ENCODE peak calls at places on chromosomes 2 and 18, in seven cellular contexts. One of them, this sample, is unnamed.

GRCh38 chr2:2740238-2740775 is 409.2 kb upstream of the MYT1L start:
- DNase-seq in left lung: no peak
- DNase-seq in renal cortical epithelial cell: no peak
- DNase-seq in nephron progenitor cell: no peak
- DNase-seq in AG10803: no peak
- DNase-seq in iris pigment epithelial cell: no peak
- DNase-seq in T-helper 2 cell: no peak
- DNase-seq in this sample: no peak

GRCh38 chr2:237154050-237154638 is 68.5 kb downstream of the COPS8 start:
- DNase-seq in T-helper 2 cell: peak
- DNase-seq in AG10803: peak
- DNase-seq in left lung: no peak
- DNase-seq in renal cortical epithelial cell: peak
- DNase-seq in nephron progenitor cell: peak
- DNase-seq in iris pigment epithelial cell: peak
- DNase-seq in this sample: peak

GRCh38 chr2:221555511-221555845 is 16.6 kb downstream of the EPHA4 start:
- DNase-seq in T-helper 2 cell: no peak
- DNase-seq in renal cortical epithelial cell: no peak
- DNase-seq in iris pigment epithelial cell: no peak
- DNase-seq in left lung: no peak
- DNase-seq in nephron progenitor cell: no peak
- DNase-seq in AG10803: no peak
- DNase-seq in this sample: no peak

GRCh38 chr2:217835931-217836881 is 166.6 kb downstream of the TNS1 start:
- DNase-seq in AG10803: peak
- DNase-seq in nephron progenitor cell: no peak
- DNase-seq in iris pigment epithelial cell: peak
- DNase-seq in left lung: no peak
- DNase-seq in T-helper 2 cell: no peak
- DNase-seq in renal cortical epithelial cell: peak
- DNase-seq in this sample: no peak

GRCh38 chr18:3093624-3094354 is 80.8 kb upstream of the LPIN2 start:
- DNase-seq in iris pigment epithelial cell: no peak
- DNase-seq in nephron progenitor cell: no peak
- DNase-seq in AG10803: no peak
- DNase-seq in left lung: no peak
- DNase-seq in renal cortical epithelial cell: peak
- DNase-seq in T-helper 2 cell: no peak
- DNase-seq in this sample: peak

GRCh38 chr2:44981714-44982108 is 27.5 kb downstream of the SIX2 start:
- DNase-seq in iris pigment epithelial cell: peak
- DNase-seq in nephron progenitor cell: peak
- DNase-seq in AG10803: peak
- DNase-seq in renal cortical epithelial cell: peak
- DNase-seq in T-helper 2 cell: peak
- DNase-seq in left lung: no peak
- DNase-seq in this sample: peak

GRCh38 chr18:80252136-80252535 is 4.8 kb upstream of the PARD6G start:
- DNase-seq in T-helper 2 cell: no peak
- DNase-seq in AG10803: peak
- DNase-seq in iris pigment epithelial cell: peak
- DNase-seq in nephron progenitor cell: no peak
- DNase-seq in left lung: no peak
- DNase-seq in renal cortical epithelial cell: peak
- DNase-seq in this sample: no peak

GRCh38 chr2:238895901-238896600 is 48.2 kb downstream of the TWIST2 start:
- DNase-seq in T-helper 2 cell: no peak
- DNase-seq in renal cortical epithelial cell: peak
- DNase-seq in left lung: no peak
- DNase-seq in iris pigment epithelial cell: peak
- DNase-seq in AG10803: peak
- DNase-seq in nephron progenitor cell: peak
- DNase-seq in this sample: no peak

GRCh38 chr18:5339202-5339834 is 43.8 kb upstream of the ZBTB14 start:
- DNase-seq in left lung: no peak
- DNase-seq in T-helper 2 cell: no peak
- DNase-seq in AG10803: no peak
- DNase-seq in renal cortical epithelial cell: no peak
- DNase-seq in iris pigment epithelial cell: no peak
- DNase-seq in nephron progenitor cell: no peak
- DNase-seq in this sample: no peak

GRCh38 chr18:42525905-42526304 is 570.9 kb downstream of the PIK3C3 start:
- DNase-seq in left lung: no peak
- DNase-seq in T-helper 2 cell: no peak
- DNase-seq in iris pigment epithelial cell: no peak
- DNase-seq in AG10803: no peak
- DNase-seq in nephron progenitor cell: no peak
- DNase-seq in renal cortical epithelial cell: peak
- DNase-seq in this sample: no peak

GRCh38 chr2:99939135-99939534 is 203.3 kb downstream of the AFF3 start:
- DNase-seq in T-helper 2 cell: no peak
- DNase-seq in iris pigment epithelial cell: no peak
- DNase-seq in nephron progenitor cell: no peak
- DNase-seq in renal cortical epithelial cell: no peak
- DNase-seq in AG10803: no peak
- DNase-seq in left lung: no peak
- DNase-seq in this sample: no peak

GRCh38 chr2:64887565-64887964 is 101.6 kb upstream of the SLC1A4 start:
- DNase-seq in nephron progenitor cell: no peak
- DNase-seq in iris pigment epithelial cell: no peak
- DNase-seq in T-helper 2 cell: no peak
- DNase-seq in left lung: no peak
- DNase-seq in renal cortical epithelial cell: no peak
- DNase-seq in AG10803: no peak
- DNase-seq in this sample: no peak

GRCh38 chr2:23824777-23825212 is 102.1 kb downstream of the ATAD2B start:
- DNase-seq in AG10803: peak
- DNase-seq in T-helper 2 cell: peak
- DNase-seq in left lung: no peak
- DNase-seq in nephron progenitor cell: peak
- DNase-seq in iris pigment epithelial cell: peak
- DNase-seq in renal cortical epithelial cell: peak
- DNase-seq in this sample: peak

GRCh38 chr2:85106489-85107180 is 26.6 kb upstream of the TCF7L1 start:
- DNase-seq in AG10803: peak
- DNase-seq in T-helper 2 cell: no peak
- DNase-seq in iris pigment epithelial cell: peak
- DNase-seq in renal cortical epithelial cell: no peak
- DNase-seq in nephron progenitor cell: no peak
- DNase-seq in left lung: no peak
- DNase-seq in this sample: no peak

GRCh38 chr2:28981016-28981441 is at the start of gene TOGARAM2:
- DNase-seq in T-helper 2 cell: no peak
- DNase-seq in AG10803: peak
- DNase-seq in iris pigment epithelial cell: peak
- DNase-seq in nephron progenitor cell: peak
- DNase-seq in renal cortical epithelial cell: no peak
- DNase-seq in left lung: no peak
- DNase-seq in this sample: peak

GRCh38 chr2:136008205-136008865 is 22.9 kb upstream of the DARS1 start:
- DNase-seq in renal cortical epithelial cell: peak
- DNase-seq in T-helper 2 cell: peak
- DNase-seq in AG10803: no peak
- DNase-seq in left lung: peak
- DNase-seq in iris pigment epithelial cell: no peak
- DNase-seq in nephron progenitor cell: no peak
- DNase-seq in this sample: no peak

GRCh38 chr2:224175010-224175409 is 135.9 kb upstream of the SERPINE2 start:
- DNase-seq in T-helper 2 cell: no peak
- DNase-seq in AG10803: no peak
- DNase-seq in left lung: no peak
- DNase-seq in renal cortical epithelial cell: no peak
- DNase-seq in iris pigment epithelial cell: no peak
- DNase-seq in nephron progenitor cell: no peak
- DNase-seq in this sample: no peak

This sample was measured in COR-L47.